ENCODE peak calls at places on chromosomes 5 and 9, in four cellular contexts. G is stomach, S is IMR-90, Z is AG10803. P is an unnamed sample.

GRCh38 chr5:118825226-118825625 is 163.1 kb downstream of the DTWD2 start:
- DNase-seq in G (no peak), S (no peak), Z (no peak), P (no peak)

GRCh38 chr5:169429044-169429443 is 128.1 kb upstream of the SLIT3 start:
- DNase-seq in G (no peak), S (no peak), Z (peak), P (no peak)

GRCh38 chr5:111929892-111930291 is 172.9 kb upstream of the NREP start:
- DNase-seq in G (no peak), S (peak), Z (peak), P (no peak)

GRCh38 chr5:74328221-74328630 is 312.3 kb downstream of the ENC1 start:
- DNase-seq in G (no peak), S (no peak), Z (no peak), P (no peak)

GRCh38 chr9:87844471-87844870 is 38.2 kb upstream of the SPATA31E1 start:
- DNase-seq in G (no peak), S (peak), Z (no peak), P (no peak)

GRCh38 chr9:26856413-26857032 is 36.1 kb downstream of the CAAP1 start:
- DNase-seq in G (no peak), S (peak), Z (peak), P (no peak)

GRCh38 chr5:126503602-126504104 is 80.4 kb downstream of the GRAMD2B start:
- DNase-seq in G (no peak), S (peak), Z (peak), P (no peak)

GRCh38 chr5:96142786-96143434 is 181.3 kb upstream of the ELL2 start:
- DNase-seq in G (no peak), S (peak), Z (peak), P (no peak)

GRCh38 chr9:96554326-96554725 is 65.3 kb downstream of the CDC14B start:
- DNase-seq in G (no peak), S (peak), Z (peak), P (no peak)

GRCh38 chr9:134445000-134445399 is 118.7 kb downstream of the RXRA start:
- DNase-seq in G (no peak), S (no peak), Z (no peak), P (no peak)

GRCh38 chr5:91378683-91379601 is 4.2 kb downstream of the ARRDC3 start:
- DNase-seq in G (no peak), S (no peak), Z (no peak), P (no peak)

GRCh38 chr5:55188656-55189380 is 15.8 kb upstream of the CDC20B start:
- DNase-seq in G (no peak), S (no peak), Z (no peak), P (no peak)

GRCh38 chr5:157469073-157469472 is 9.1 kb downstream of the NIPAL4 start:
- DNase-seq in G (no peak), S (no peak), Z (no peak), P (no peak)

GRCh38 chr5:141850183-141850768 is 27.9 kb downstream of the PCDH1 start:
- DNase-seq in G (no peak), S (peak), Z (peak), P (no peak)

GRCh38 chr5:61245936-61246335 is 83.7 kb upstream of the SMIM15 start:
- DNase-seq in G (peak), S (no peak), Z (no peak), P (no peak)

GRCh38 chr9:88810826-88811225 is 180.4 kb upstream of the S1PR3 start:
- DNase-seq in G (no peak), S (no peak), Z (no peak), P (no peak)

GRCh38 chr5:169164481-169164925 is 136.4 kb downstream of the SLIT3 start:
- DNase-seq in G (peak), S (no peak), Z (peak), P (no peak)

GRCh38 chr9:29039258-29039657 is 1466.0 kb upstream of the C9orf72 start:
- DNase-seq in G (no peak), S (no peak), Z (no peak), P (no peak)

GRCh38 chr5:68277427-68277826 is 61.9 kb downstream of the PIK3R1 start:
- DNase-seq in G (no peak), S (peak), Z (no peak), P (no peak)

GRCh38 chr5:179060116-179061008 is at the start of gene ZNF354C:
- DNase-seq in G (peak), S (peak), Z (peak), P (peak)

GRCh38 chr5:139740138-139740992 is 55.2 kb upstream of the PSD2 start:
- DNase-seq in G (no peak), S (no peak), Z (no peak), P (no peak)

GRCh38 chr5:137734962-137735530 is 843 bp downstream of the KLHL3 start:
- DNase-seq in G (peak), S (peak), Z (peak), P (no peak)

DNA sequence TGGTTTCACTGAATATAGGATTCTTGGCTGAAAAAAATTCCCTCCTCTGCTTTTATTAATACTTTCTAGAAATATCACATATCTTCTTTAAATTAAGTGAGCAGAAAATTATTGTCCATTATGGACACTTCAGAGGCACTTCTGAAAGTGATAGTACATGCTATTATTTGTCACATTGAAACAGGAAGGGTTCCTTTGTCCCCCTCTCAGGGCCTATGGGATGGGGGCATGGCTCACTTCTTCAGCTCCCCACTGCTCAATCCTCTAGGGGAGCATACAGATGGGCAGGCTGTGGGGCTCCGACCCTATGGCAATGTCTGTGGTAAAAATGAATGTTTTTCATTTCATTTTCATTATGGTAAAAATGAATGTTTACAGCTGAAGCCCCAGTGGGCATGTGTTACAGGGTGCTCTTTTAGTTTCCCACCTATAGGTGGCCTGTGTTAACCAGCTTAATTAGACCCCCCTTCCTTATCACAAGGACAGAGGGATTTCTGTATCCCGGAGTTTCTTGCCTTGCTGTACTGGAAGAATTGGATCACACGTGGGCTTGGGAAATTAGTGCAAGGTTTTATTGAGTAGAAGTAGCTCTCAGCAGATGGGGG is 1225.2 kb downstream of the PTPRD start:
- DNase-seq in G (no peak), S (no peak), Z (no peak), P (no peak)
- TF ChIP-seq CTCF in G (no peak), S (no peak), Z (no peak), P (no peak)

GRCh38 chr5:16467363-16468219 is 2.0 kb upstream of the ZNF622 start:
- DNase-seq in G (no peak), S (peak), Z (peak), P (no peak)

GRCh38 chr5:16465544-16466432 is at the start of gene ZNF622:
- DNase-seq in G (peak), S (peak), Z (peak), P (peak)

GRCh38 chr5:16461782-16462181 is 3.8 kb downstream of the ZNF622 start:
- DNase-seq in G (no peak), S (peak), Z (peak), P (no peak)

GRCh38 chr5:16461026-16461425 is 4.6 kb downstream of the ZNF622 start:
- DNase-seq in G (no peak), S (peak), Z (peak), P (no peak)

DNA sequence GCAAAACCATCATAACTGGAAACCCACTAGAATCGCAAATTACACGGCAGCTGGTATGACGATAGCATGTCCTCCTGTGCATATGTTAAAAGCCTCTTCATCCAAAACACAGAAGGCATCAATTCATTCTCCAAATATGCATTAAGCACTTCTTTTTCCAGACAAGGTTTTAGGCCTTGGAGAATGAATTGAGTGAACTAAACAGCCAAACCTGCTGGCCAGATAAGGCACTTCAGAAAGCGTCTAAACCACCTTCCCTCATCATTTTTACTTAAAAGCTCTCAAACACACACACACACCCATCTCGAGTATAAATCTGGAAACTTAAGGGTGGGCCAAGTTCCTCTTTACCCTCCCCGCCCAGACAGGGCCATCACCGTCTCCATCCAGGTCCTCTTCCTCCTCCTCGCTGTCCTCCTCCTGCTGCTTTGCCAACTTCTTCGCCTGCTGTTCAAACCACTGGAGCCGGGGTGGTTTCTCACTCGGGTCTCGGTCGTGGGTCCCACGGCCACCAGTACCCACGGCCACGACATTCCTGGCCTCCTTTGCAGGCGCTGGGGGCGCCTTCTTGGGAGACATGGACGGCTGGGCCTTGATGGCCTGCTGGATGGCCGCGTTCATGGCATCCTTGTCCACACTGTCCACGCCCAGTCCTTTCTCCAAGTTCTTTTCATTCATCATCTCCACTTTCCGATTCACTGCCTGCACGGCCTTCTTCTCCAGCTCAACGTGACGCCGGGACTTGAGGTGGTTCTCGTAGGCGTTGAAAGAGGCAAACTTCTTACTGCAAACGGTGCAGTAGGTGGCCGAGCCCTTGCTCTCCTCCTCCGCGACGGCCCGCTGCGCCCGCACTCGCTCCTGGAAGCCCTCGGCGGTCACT is 696 bp downstream of the ZNF622 start:
- DNase-seq in G (no peak), S (no peak), Z (no peak), P (no peak)
- TF ChIP-seq CTCF in G (no peak), S (no peak), Z (peak), P (no peak)

DNA sequence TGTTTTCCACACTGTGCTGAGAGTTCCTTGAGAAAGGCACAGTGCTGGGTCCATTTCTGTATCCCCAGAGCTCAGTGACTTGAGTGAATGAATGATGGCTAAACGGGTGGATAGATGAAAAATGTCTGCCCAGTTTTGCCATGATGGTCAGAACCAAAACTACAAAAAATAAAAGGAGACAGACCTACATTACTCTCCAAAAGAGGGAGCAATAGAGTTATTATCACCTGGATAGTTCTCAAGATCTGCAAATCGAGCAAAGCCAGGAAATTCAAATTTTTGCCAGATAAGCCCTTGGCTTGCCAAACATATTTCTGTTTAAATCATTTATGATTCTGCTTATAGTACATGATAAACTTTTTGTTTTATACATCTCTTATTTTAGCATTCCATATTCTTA is 214.2 kb upstream of the ZNF462 start:
- DNase-seq in G (no peak), S (peak), Z (peak), P (no peak)
- TF ChIP-seq CTCF in G (no peak), S (peak), Z (peak), P (peak)

GRCh38 chr9:127158995-127159801 is 36.8 kb upstream of the ANGPTL2 start:
- DNase-seq in G (peak), S (peak), Z (peak), P (peak)
- TF ChIP-seq CTCF in G (no peak), S (peak), Z (peak), P (peak)

GRCh38 chr9:130171226-130172148 is 717 bp upstream of the NCS1 start:
- DNase-seq in G (no peak), S (no peak), Z (no peak), P (no peak)

GRCh38 chr9:130166399-130166798 is 5.8 kb upstream of the NCS1 start:
- DNase-seq in G (no peak), S (no peak), Z (no peak), P (no peak)

GRCh38 chr9:130165579-130165978 is 6.6 kb upstream of the NCS1 start:
- DNase-seq in G (no peak), S (no peak), Z (no peak), P (no peak)

GRCh38 chr9:130172161-130172857 is at the start of gene NCS1:
- DNase-seq in G (peak), S (peak), Z (peak), P (peak)

GRCh38 chr9:130167927-130168326 is 4.3 kb upstream of the NCS1 start:
- DNase-seq in G (no peak), S (no peak), Z (no peak), P (no peak)
- TF ChIP-seq CTCF in G (no peak), S (no peak), Z (no peak), P (no peak)

GRCh38 chr9:34896112-34896511 is 62.0 kb upstream of the PHF24 start:
- DNase-seq in G (no peak), S (no peak), Z (no peak), P (no peak)
- TF ChIP-seq CTCF in G (no peak), S (no peak), Z (no peak), P (peak)

GRCh38 chr9:38334234-38334633 is 58.3 kb upstream of the ALDH1B1 start:
- DNase-seq in G (peak), S (no peak), Z (no peak), P (peak)
- TF ChIP-seq CTCF in G (no peak), S (no peak), Z (peak), P (peak)

GRCh38 chr5:150614651-150615040 is 25.8 kb upstream of the SYNPO start:
- DNase-seq in G (no peak), S (no peak), Z (no peak), P (no peak)

GRCh38 chr5:150612905-150613670 is 27.4 kb upstream of the SYNPO start:
- DNase-seq in G (no peak), S (no peak), Z (no peak), P (no peak)

GRCh38 chr5:150615141-150615699 is 25.2 kb upstream of the SYNPO start:
- DNase-seq in G (peak), S (peak), Z (peak), P (no peak)

GRCh38 chr5:150612405-150612804 is 28.1 kb upstream of the SYNPO start:
- DNase-seq in G (no peak), S (no peak), Z (no peak), P (no peak)

DNA sequence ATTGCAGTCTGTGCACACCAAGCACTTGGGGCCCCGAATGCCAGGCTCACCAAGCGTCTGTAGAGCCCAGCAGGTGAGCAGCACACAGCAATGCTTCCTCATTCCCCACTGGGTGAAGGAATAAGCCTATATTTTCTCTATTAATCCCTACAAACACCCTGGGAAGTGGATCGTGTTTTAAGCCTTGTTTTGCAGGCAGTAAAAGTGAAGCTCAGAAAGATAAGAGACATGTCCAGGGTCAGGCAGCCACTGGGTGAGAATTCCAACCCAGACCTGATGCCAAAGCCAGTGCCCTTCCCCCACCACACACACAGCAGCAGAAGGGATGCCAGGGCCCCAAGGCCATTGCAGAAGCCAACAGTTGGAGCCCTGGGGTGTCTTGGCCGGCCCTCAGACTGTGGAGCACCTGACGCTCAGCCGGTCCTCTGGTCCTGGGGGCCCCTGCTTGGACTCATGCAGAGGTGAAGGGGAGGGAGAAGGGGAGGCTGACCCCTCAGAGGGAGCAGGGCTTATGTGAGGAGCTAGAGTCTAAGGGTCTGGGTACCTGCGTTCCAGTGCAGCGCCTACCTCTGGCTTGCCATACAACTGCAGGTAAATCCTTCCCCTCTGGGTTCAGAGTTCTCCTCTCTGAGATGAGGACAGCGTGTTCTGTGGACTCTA is 26.3 kb upstream of the SYNPO start:
- DNase-seq in G (no peak), S (no peak), Z (no peak), P (no peak)
- TF ChIP-seq CTCF in G (no peak), S (no peak), Z (peak), P (no peak)

GRCh38 chr9:1042466-1042865 is 7.7 kb upstream of the DMRT2 start:
- DNase-seq in G (no peak), S (no peak), Z (no peak), P (no peak)
- TF ChIP-seq CTCF in G (no peak), S (peak), Z (no peak), P (peak)

DNA sequence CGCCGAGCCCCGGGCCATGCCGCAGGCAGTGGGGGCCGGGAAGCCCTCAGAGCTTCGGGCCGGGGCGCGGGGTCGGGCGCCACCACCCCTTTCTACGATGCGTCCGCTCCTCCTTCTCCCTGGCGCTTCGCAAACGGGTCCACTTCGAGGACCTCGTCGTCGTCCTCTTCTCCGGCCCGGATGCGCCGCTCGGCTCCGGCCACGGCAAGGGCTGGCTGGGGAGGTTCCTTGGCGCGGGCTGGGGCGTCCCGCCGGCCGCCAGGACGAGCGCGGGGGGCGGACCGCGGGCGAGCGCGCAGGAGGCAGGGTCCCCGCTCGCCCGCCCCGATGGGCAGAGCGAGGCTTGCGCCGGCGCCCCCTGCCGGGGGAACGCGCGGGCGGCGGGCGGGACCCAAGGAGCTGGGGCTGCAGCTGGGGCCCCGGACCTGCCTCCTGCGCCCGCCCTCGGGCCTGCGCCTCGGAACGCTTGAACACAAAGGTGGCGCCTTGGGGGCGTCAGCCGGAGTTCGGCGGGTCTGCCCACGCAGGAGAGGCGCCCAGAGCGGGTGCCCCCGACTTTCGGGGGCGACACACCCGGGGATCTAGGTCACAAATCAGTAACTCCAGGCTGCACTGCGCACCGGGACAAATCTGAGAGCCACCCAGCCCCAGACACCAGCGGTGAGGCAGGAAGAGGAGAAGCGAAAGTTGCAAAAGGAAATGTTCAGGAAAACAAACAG is at the start of gene ROR2:
- DNase-seq in G (peak), S (peak), Z (peak), P (peak)
- TF ChIP-seq CTCF in G (peak), S (peak), Z (no peak), P (peak)

P was measured in osteocyte.